ENCODE peak calls at places on chromosomes 1 and 21, in six cellular contexts. E is mesothelial cell of epicardium, F is NCI-H1092 treated with DMSO at 0.1 percent for 48 hours, H is RWPE2, P is astrocyte of the cerebellum, B is tibial artery. U is an unnamed sample.
A peak's percentile ranks its signal among the peaks of the same experiment; 100 is the strongest.

GRCh38 chr21:29504751-29505321 is 206.1 kb downstream of the BACH1 start:
- DNase-seq in E (no peak), F (no peak), H (no peak), P (peak; percentile 49), B (no peak), U (no peak)

GRCh38 chr1:208652300-208653160 is 408.3 kb upstream of the PLXNA2 start:
- DNase-seq in E (peak; percentile 31), F (peak; percentile 96), H (no peak), P (peak; percentile 32), B (peak; percentile 24), U (peak; percentile 93)

GRCh38 chr1:209601809-209602657 is 18.5 kb downstream of the CAMK1G start:
- DNase-seq in E (no peak), F (peak; percentile 44), H (no peak), P (peak; percentile 11), B (no peak), U (peak; percentile 54)

GRCh38 chr1:31627930-31628421 is 10.5 kb downstream of the HCRTR1 start:
- DNase-seq in E (no peak), F (no peak), H (no peak), P (peak; percentile 11), B (peak; percentile 45), U (no peak)

GRCh38 chr1:44485229-44485932 is 80.3 kb downstream of the RNF220 start:
- DNase-seq in E (no peak), F (no peak), H (no peak), P (peak; percentile 37), B (peak; percentile 36), U (no peak)

GRCh38 chr1:118151312-118151937 is 33.6 kb downstream of the SPAG17 start:
- DNase-seq in E (peak; percentile 43), F (peak; percentile 66), H (no peak), P (peak; percentile 60), B (peak; percentile 64), U (no peak)

GRCh38 chr1:228156518-228156875 is 6.8 kb downstream of the GJC2 start:
- DNase-seq in E (no peak), F (no peak), H (peak; percentile 25), P (no peak), B (no peak), U (no peak)

GRCh38 chr1:100581096-100581705 is 43.3 kb downstream of the GPR88 start:
- DNase-seq in E (no peak), F (no peak), H (no peak), P (no peak), B (no peak), U (no peak)